ENCODE peak calls at places on chromosome 9, in seven cellular contexts. U is choroid plexus epithelial cell; Z is CD4-positive, CD25-positive, alpha-beta regulatory T cell; R is CD8-positive, alpha-beta memory T cell; Y is A549; K is ovary; D is sigmoid colon. O is an unnamed sample.

GRCh38 chr9:92964981-92965758 is 17.8 kb downstream of the FGD3 start:
- DNase-seq in D (no peak), R (no peak), U (no peak), Z (peak; percentile 84), K (no peak), Y (no peak), O (no peak)

GRCh38 chr9:16571127-16571848 is 299.2 kb downstream of the BNC2 start:
- DNase-seq in Y (no peak), K (no peak), U (peak; percentile 42), R (no peak), D (no peak), Z (no peak), O (no peak)

GRCh38 chr9:36486454-36486932 is 86.2 kb upstream of the MELK start:
- DNase-seq in U (no peak), Z (no peak), D (no peak), K (no peak), R (no peak), Y (no peak), O (no peak)

GRCh38 chr9:129861447-129861827 is 26.2 kb downstream of the USP20 start:
- DNase-seq in D (no peak), K (no peak), U (no peak), Z (no peak), R (no peak), Y (no peak), O (no peak)

GRCh38 chr9:31574006-31574750 is 810.3 kb upstream of the ACO1 start:
- DNase-seq in Z (no peak), D (no peak), U (peak; percentile 40), K (no peak), Y (no peak), R (no peak), O (no peak)

GRCh38 chr9:84278131-84278530 is 62.4 kb downstream of the SLC28A3 start:
- DNase-seq in Y (no peak), Z (no peak), R (no peak), D (no peak), U (peak; percentile 40), K (no peak), O (no peak)

GRCh38 chr9:7879551-7880245 is 80.1 kb upstream of the DMAC1 start:
- DNase-seq in R (no peak), Y (no peak), D (no peak), U (no peak), K (no peak), Z (peak; percentile 38), O (peak; percentile 2)

GRCh38 chr9:135137398-135137832 is 49.9 kb downstream of the OLFM1 start:
- DNase-seq in Y (no peak), R (no peak), Z (no peak), U (no peak), K (no peak), D (no peak), O (peak; percentile 81)

GRCh38 chr9:16336833-16337232 is 533.6 kb downstream of the BNC2 start:
- DNase-seq in Z (no peak), U (no peak), D (no peak), K (no peak), R (no peak), Y (no peak), O (no peak)

GRCh38 chr9:99114846-99115500 is 10.1 kb downstream of the TGFBR1 start:
- DNase-seq in D (no peak), R (no peak), K (no peak), Y (no peak), U (no peak), Z (no peak), O (no peak)

GRCh38 chr9:99115947-99116543 is 11.1 kb downstream of the TGFBR1 start:
- DNase-seq in Z (no peak), K (no peak), D (no peak), Y (no peak), U (no peak), R (no peak), O (no peak)

GRCh38 chr9:99120256-99120655 is 15.3 kb downstream of the TGFBR1 start:
- DNase-seq in R (no peak), K (no peak), Z (no peak), Y (no peak), D (no peak), U (no peak), O (no peak)

GRCh38 chr9:99121604-99122003 is 16.7 kb downstream of the TGFBR1 start:
- DNase-seq in R (no peak), K (no peak), D (no peak), U (no peak), Z (no peak), Y (no peak), O (no peak)

DNA sequence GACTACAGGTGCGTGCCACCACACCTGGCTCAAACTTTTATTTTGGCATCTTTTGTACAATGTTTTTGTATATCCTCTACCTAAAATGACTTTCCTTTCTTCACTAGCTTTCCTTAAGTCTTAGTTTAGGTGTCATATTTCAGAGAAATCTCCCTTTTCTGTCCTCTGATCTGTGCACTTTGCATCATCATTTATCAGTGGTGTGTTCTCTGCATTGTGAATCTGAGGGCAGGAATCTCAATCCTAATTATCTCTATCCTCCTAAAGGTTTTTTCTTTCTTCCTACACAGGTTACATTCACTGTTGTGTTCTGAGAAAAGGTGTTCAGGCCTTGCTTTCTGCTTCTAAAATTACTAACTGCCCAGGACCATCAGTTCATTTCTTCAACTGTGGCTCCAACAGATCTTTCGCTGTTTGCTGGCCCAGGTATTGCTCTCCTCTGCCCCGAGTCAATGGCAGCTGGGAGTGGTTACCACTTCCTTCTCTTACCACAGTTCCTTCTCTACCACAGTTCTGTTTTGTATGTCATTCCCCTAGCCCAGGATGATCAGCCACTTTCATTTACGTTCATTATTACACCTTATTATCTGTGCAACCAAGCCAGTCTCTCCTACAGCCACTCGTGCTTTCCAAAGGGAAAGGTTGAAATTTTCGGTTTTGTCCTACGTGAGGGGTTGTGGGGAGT is 14.0 kb downstream of the TGFBR1 start:
- DNase-seq in R (no peak), Z (peak; percentile 86), D (no peak), Y (no peak), U (no peak), K (no peak), O (no peak)
- H3K4me3 ChIP-seq in R (peak overlapping the region; percentile 42), Z (peak overlapping the region; percentile 88), D (no peak overlapping the region), Y (no peak overlapping the region), U (no peak overlapping the region), K (no peak overlapping the region), O (no peak overlapping the region)

GRCh38 chr9:94134629-94135028 is 50.4 kb downstream of the PTPDC1 start:
- DNase-seq in D (no peak), K (no peak), R (no peak), U (no peak), Y (no peak), Z (no peak), O (no peak)

GRCh38 chr9:94140418-94140780 is 56.1 kb downstream of the PTPDC1 start:
- DNase-seq in K (no peak), U (no peak), Z (no peak), D (no peak), Y (no peak), R (no peak), O (no peak)

GRCh38 chr9:94140791-94141790 is 56.8 kb downstream of the PTPDC1 start:
- DNase-seq in Z (no peak), K (no peak), D (no peak), R (no peak), U (peak; percentile 59), Y (no peak), O (no peak)

GRCh38 chr9:94139672-94140417 is 55.6 kb downstream of the PTPDC1 start:
- DNase-seq in Y (peak; percentile 72), U (peak; percentile 99), K (peak; percentile 93), Z (no peak), R (no peak), D (peak; percentile 96), O (no peak)

GRCh38 chr9:94135222-94135621 is 51.0 kb downstream of the PTPDC1 start:
- DNase-seq in K (no peak), R (no peak), Z (no peak), U (peak; percentile 99), Y (no peak), D (peak; percentile 86), O (no peak)
- H3K4me3 ChIP-seq in K (no peak overlapping the region), R (no peak overlapping the region), Z (no peak overlapping the region), U (no peak overlapping the region), Y (no peak overlapping the region), D (no peak overlapping the region), O (no peak overlapping the region)

GRCh38 chr9:121300283-121301119 is 32.5 kb downstream of the GSN start:
- DNase-seq in Z (no peak), D (peak; percentile 58), Y (no peak), R (no peak), U (no peak), K (peak; percentile 31), O (no peak)

GRCh38 chr9:121299467-121300282 is 31.7 kb downstream of the GSN start:
- DNase-seq in U (peak; percentile 43), Y (no peak), Z (peak; percentile 18), K (peak; percentile 71), R (no peak), D (peak; percentile 93), O (peak; percentile 89)

GRCh38 chr9:121298016-121298538 is 30.1 kb downstream of the GSN start:
- DNase-seq in K (no peak), U (no peak), D (no peak), Y (no peak), Z (no peak), R (no peak), O (peak; percentile 60)

GRCh38 chr9:121298689-121299112 is 30.7 kb downstream of the GSN start:
- DNase-seq in K (no peak), Z (peak; percentile 13), R (no peak), D (peak; percentile 90), Y (no peak), U (no peak), O (peak; percentile 76)

DNA sequence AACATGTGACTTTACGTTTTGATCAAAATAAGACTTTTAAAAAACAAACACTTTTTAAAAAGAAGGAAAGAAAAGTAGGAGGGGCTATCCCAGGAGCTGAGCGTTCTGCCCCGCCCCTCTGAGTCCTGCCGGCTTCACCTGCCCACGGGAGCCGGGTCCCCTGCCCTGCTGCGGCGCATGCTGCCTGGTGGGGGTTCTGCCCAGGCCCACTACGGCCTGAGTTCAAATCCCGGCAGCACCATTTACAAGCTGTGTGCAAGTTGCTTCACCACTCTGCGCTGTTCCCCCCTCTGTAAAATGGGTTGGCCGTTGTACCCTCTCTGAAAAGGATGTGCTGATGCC is 31.1 kb downstream of the GSN start:
- DNase-seq in U (no peak), R (no peak), Y (no peak), D (peak; percentile 83), K (peak; percentile 67), Z (no peak), O (peak; percentile 89)
- H3K4me3 ChIP-seq in U (peak overlapping the region; percentile 58), R (no peak overlapping the region), Y (peak overlapping the region; percentile 60), D (peak overlapping the region; percentile 67), K (peak overlapping the region; percentile 56), Z (no peak overlapping the region), O (peak overlapping the region; percentile 47)

DNA sequence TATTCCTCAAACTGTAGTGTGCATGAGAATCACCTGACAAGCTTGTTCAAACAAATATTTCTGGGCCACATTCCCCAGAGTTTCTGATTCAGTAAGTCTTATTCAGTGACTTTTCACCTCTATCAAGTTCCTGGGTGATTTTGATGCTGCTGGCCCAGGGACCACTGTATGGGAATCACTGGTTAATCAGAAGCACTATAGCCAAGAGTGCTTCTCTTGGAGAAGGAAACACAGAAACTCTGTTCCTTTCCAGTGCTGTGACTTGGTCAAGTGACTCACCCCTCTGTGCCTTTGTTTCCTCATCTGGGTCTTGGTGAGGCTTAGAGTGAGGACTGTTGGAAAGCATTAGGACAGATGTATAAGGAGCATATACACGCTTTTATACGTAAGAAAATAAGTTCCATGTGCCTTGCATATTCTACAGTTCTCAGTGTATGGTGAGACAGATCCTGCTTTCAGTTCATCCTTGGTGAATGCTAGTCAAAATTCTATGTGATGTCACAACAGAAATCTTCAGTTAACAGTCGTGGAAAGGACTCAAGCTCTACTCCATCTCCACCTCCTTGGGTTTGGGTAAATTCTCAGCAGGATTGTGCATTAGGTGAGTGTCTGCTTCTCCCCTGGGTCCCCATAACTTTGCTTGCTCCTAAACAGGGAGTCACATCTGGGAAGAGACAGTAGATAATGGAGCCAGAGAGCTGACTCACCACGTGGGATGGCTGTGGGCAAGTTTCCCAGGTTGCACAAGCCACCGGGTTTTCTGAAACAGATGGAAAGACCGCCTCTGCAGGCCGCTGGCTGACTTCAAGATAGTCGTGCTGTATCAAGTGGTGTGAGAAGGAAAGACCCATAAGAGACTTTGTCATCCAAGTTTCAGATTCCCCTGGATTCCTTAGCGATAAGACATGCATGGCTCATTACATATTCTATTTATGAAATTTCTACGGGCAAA is 117.0 kb downstream of the NXNL2 start:
- DNase-seq in Z (no peak), D (peak; percentile 96), Y (peak; percentile 67), R (no peak), K (peak; percentile 90), U (peak; percentile 97), O (no peak)
- H3K4me3 ChIP-seq in Z (no peak overlapping the region), D (no peak overlapping the region), Y (no peak overlapping the region), R (no peak overlapping the region), K (no peak overlapping the region), U (no peak overlapping the region), O (no peak overlapping the region)

O was measured in H7.